ENCODE peak calls at places on chromosomes 12 and 14, in six cellular contexts. B is AG09319; W is hepatocyte; L is thoracic aorta; Z is stimulated activated naive CD8-positive, alpha-beta T cell treated with anti-CD3 and anti-CD28 coated beads, Interleukin-15, Interleukin-2, amounts not matched to agents 100 U/mL and 50 U/mL, for 24 hours; Y is Calu3. T is an unnamed sample.

GRCh38 chr14:71355324-71356201 is 448.3 kb downstream of the PCNX1 start:
- DNase-seq in B (peak), W (peak), L (no peak), Z (no peak), Y (no peak), T (peak)

GRCh38 chr12:57476162-57476992 is 3.3 kb downstream of the ARHGAP9 start:
- DNase-seq in B (no peak), W (no peak), L (no peak), Z (peak), Y (no peak), T (no peak)

GRCh38 chr12:56087220-56087619 is 7.3 kb downstream of the ERBB3 start:
- DNase-seq in B (no peak), W (no peak), L (no peak), Z (no peak), Y (peak), T (no peak)

GRCh38 chr14:73723799-73724621 is 9.8 kb upstream of the PNMA1 start:
- DNase-seq in B (peak), W (peak), L (peak), Z (no peak), Y (peak), T (peak)

GRCh38 chr14:104634031-104634760 is 29.6 kb upstream of the TMEM179 start:
- DNase-seq in B (no peak), W (no peak), L (no peak), Z (no peak), Y (no peak), T (no peak)

GRCh38 chr12:80025638-80026037 is 73.7 kb upstream of the OTOGL start:
- DNase-seq in B (no peak), W (no peak), L (no peak), Z (no peak), Y (no peak), T (no peak)

GRCh38 chr12:79023261-79023660 is 158.7 kb downstream of the SYT1 start:
- DNase-seq in B (no peak), W (no peak), L (no peak), Z (no peak), Y (no peak), T (peak)

GRCh38 chr12:57069522-57069921 is 9.1 kb downstream of the NEMP1 start:
- DNase-seq in B (peak), W (peak), L (no peak), Z (peak), Y (peak), T (peak)

GRCh38 chr12:15227004-15227679 is 5.9 kb upstream of the RERG start:
- DNase-seq in B (peak), W (peak), L (no peak), Z (peak), Y (peak), T (peak)

GRCh38 chr14:52551696-52552062 is 626 bp downstream of the TXNDC16 start:
- DNase-seq in B (no peak), W (peak), L (no peak), Z (no peak), Y (no peak), T (peak)

GRCh38 chr14:34020014-34020413 is 69.1 kb upstream of the EGLN3 start:
- DNase-seq in B (no peak), W (no peak), L (no peak), Z (no peak), Y (no peak), T (no peak)

GRCh38 chr14:86527312-86527711 is 997.4 kb downstream of the FLRT2 start:
- DNase-seq in B (no peak), W (no peak), L (no peak), Z (no peak), Y (no peak), T (no peak)

GRCh38 chr14:68694516-68695235 is 98.2 kb downstream of the ZFP36L1 start:
- DNase-seq in B (no peak), W (no peak), L (no peak), Z (no peak), Y (no peak), T (peak)

GRCh38 chr12:52006726-52007157 is at the start of gene TAMALIN:
- DNase-seq in B (no peak), W (peak), L (no peak), Z (peak), Y (peak), T (peak)

GRCh38 chr14:83798421-83798820 is 1731.5 kb upstream of the FLRT2 start:
- DNase-seq in B (no peak), W (no peak), L (no peak), Z (no peak), Y (no peak), T (no peak)

GRCh38 chr12:68358532-68359485 is 26.6 kb upstream of the MDM1 start:
- DNase-seq in B (peak), W (peak), L (peak), Z (peak), Y (peak), T (peak)

GRCh38 chr12:30794591-30795409 is 40.0 kb upstream of the CAPRIN2 start:
- DNase-seq in B (no peak), W (peak), L (peak), Z (no peak), Y (peak), T (peak)

GRCh38 chr12:92673756-92674155 is 29.0 kb upstream of the PLEKHG7 start:
- DNase-seq in B (no peak), W (no peak), L (no peak), Z (no peak), Y (no peak), T (no peak)

GRCh38 chr14:93281937-93282336 is 50.9 kb downstream of the BTBD7 start:
- DNase-seq in B (no peak), W (no peak), L (no peak), Z (no peak), Y (no peak), T (peak)

GRCh38 chr14:68365228-68365627 is 427.6 kb downstream of the ZFP36L1 start:
- DNase-seq in B (no peak), W (no peak), L (no peak), Z (no peak), Y (no peak), T (peak)

GRCh38 chr12:8562310-8562709 is 21.6 kb upstream of the CLEC4E start:
- DNase-seq in B (no peak), W (no peak), L (no peak), Z (peak), Y (no peak), T (no peak)

GRCh38 chr12:58388261-58388660 is 446.9 kb downstream of the ATP23 start:
- DNase-seq in B (no peak), W (no peak), L (no peak), Z (no peak), Y (no peak), T (no peak)

GRCh38 chr12:31765931-31766330 is 37.1 kb upstream of the AMN1 start:
- DNase-seq in B (no peak), W (no peak), L (no peak), Z (no peak), Y (no peak), T (no peak)

GRCh38 chr14:106044949-106045596 is 518.7 kb downstream of the TMEM121 start:
- DNase-seq in B (no peak), W (no peak), L (no peak), Z (peak), Y (peak), T (no peak)

GRCh38 chr12:66877886-66878285 is 199.0 kb upstream of the GRIP1 start:
- DNase-seq in B (no peak), W (no peak), L (no peak), Z (no peak), Y (no peak), T (no peak)

GRCh38 chr14:21023817-21024667 is 819 bp downstream of the NDRG2 start:
- DNase-seq in B (no peak), W (peak), L (no peak), Z (peak), Y (no peak), T (no peak)

GRCh38 chr12:62259311-62259992 is 752 bp upstream of the USP15 start:
- DNase-seq in B (no peak), W (peak), L (no peak), Z (no peak), Y (no peak), T (no peak)

GRCh38 chr14:20434701-20435453 is 1.1 kb downstream of the KLHL33 start:
- DNase-seq in B (no peak), W (no peak), L (peak), Z (no peak), Y (no peak), T (peak)

GRCh38 chr14:59215353-59215752 is 26.9 kb downstream of the DAAM1 start:
- DNase-seq in B (peak), W (peak), L (peak), Z (no peak), Y (no peak), T (peak)

GRCh38 chr12:114963846-114964245 is 279.9 kb upstream of the TBX3 start:
- DNase-seq in B (no peak), W (no peak), L (no peak), Z (no peak), Y (no peak), T (no peak)

GRCh38 chr12:47023311-47023710 is 56.1 kb upstream of the PCED1B start:
- DNase-seq in B (no peak), W (no peak), L (no peak), Z (no peak), Y (no peak), T (no peak)

GRCh38 chr14:96574633-96575191 is 72.5 kb downstream of the PAPOLA start:
- DNase-seq in B (peak), W (no peak), L (no peak), Z (no peak), Y (no peak), T (peak)

T was measured in choroid plexus epithelial cell.